ENCODE peak calls at places on chromosomes 2 and 18, in ten cellular contexts. One of them, this sample, is unnamed.

GRCh38 chr2:212494413-212495020 is 44.1 kb downstream of the ERBB4 start:
- DNase-seq in EH: no peak
- DNase-seq in GM12865: no peak
- DNase-seq in HT-29: peak
- DNase-seq in sciatic nerve: no peak
- DNase-seq in stimulated activated CD8-positive, alpha-beta memory T cell treated with anti-CD3 and anti-CD28 coated beads, Interleukin-15, amount 100 ng/mL, for 48 hours: no peak
- DNase-seq in effector memory CD4-positive, alpha-beta T cell: no peak
- DNase-seq in left ventricle myocardium inferior: no peak
- DNase-seq in GM03348: no peak
- DNase-seq in nephron progenitor cell: no peak
- DNase-seq in this sample: no peak

GRCh38 chr2:138219961-138220360 is 255.7 kb downstream of the HNMT start:
- DNase-seq in EH: no peak
- DNase-seq in GM12865: no peak
- DNase-seq in HT-29: no peak
- DNase-seq in sciatic nerve: no peak
- DNase-seq in stimulated activated CD8-positive, alpha-beta memory T cell treated with anti-CD3 and anti-CD28 coated beads, Interleukin-15, amount 100 ng/mL, for 48 hours: no peak
- DNase-seq in effector memory CD4-positive, alpha-beta T cell: no peak
- DNase-seq in left ventricle myocardium inferior: no peak
- DNase-seq in GM03348: no peak
- DNase-seq in nephron progenitor cell: no peak
- DNase-seq in this sample: no peak

GRCh38 chr2:47147011-47147410 is 8.1 kb downstream of the STPG4 start:
- DNase-seq in EH: no peak
- DNase-seq in GM12865: no peak
- DNase-seq in HT-29: no peak
- DNase-seq in sciatic nerve: no peak
- DNase-seq in stimulated activated CD8-positive, alpha-beta memory T cell treated with anti-CD3 and anti-CD28 coated beads, Interleukin-15, amount 100 ng/mL, for 48 hours: no peak
- DNase-seq in effector memory CD4-positive, alpha-beta T cell: no peak
- DNase-seq in left ventricle myocardium inferior: no peak
- DNase-seq in GM03348: no peak
- DNase-seq in nephron progenitor cell: no peak
- DNase-seq in this sample: no peak

GRCh38 chr2:154375625-154376020 is 322.9 kb upstream of the KCNJ3 start:
- DNase-seq in EH: no peak
- DNase-seq in GM12865: peak
- DNase-seq in HT-29: peak
- DNase-seq in sciatic nerve: no peak
- DNase-seq in stimulated activated CD8-positive, alpha-beta memory T cell treated with anti-CD3 and anti-CD28 coated beads, Interleukin-15, amount 100 ng/mL, for 48 hours: no peak
- DNase-seq in effector memory CD4-positive, alpha-beta T cell: no peak
- DNase-seq in left ventricle myocardium inferior: no peak
- DNase-seq in GM03348: peak
- DNase-seq in nephron progenitor cell: peak
- DNase-seq in this sample: no peak

GRCh38 chr2:37168217-37168981 is 11.6 kb upstream of the EIF2AK2 start:
- DNase-seq in EH: peak
- DNase-seq in GM12865: peak
- DNase-seq in HT-29: peak
- DNase-seq in sciatic nerve: no peak
- DNase-seq in stimulated activated CD8-positive, alpha-beta memory T cell treated with anti-CD3 and anti-CD28 coated beads, Interleukin-15, amount 100 ng/mL, for 48 hours: no peak
- DNase-seq in effector memory CD4-positive, alpha-beta T cell: no peak
- DNase-seq in left ventricle myocardium inferior: no peak
- DNase-seq in GM03348: peak
- DNase-seq in nephron progenitor cell: peak
- DNase-seq in this sample: no peak

GRCh38 chr2:36731941-36732700 is 35.6 kb downstream of the VIT start:
- DNase-seq in EH: peak
- DNase-seq in GM12865: no peak
- DNase-seq in HT-29: no peak
- DNase-seq in sciatic nerve: no peak
- DNase-seq in stimulated activated CD8-positive, alpha-beta memory T cell treated with anti-CD3 and anti-CD28 coated beads, Interleukin-15, amount 100 ng/mL, for 48 hours: no peak
- DNase-seq in effector memory CD4-positive, alpha-beta T cell: no peak
- DNase-seq in left ventricle myocardium inferior: no peak
- DNase-seq in GM03348: peak
- DNase-seq in nephron progenitor cell: no peak
- DNase-seq in this sample: no peak

GRCh38 chr2:34570266-34570872 is 971.3 kb upstream of the FAM98A start:
- DNase-seq in EH: no peak
- DNase-seq in GM12865: peak
- DNase-seq in HT-29: peak
- DNase-seq in sciatic nerve: no peak
- DNase-seq in stimulated activated CD8-positive, alpha-beta memory T cell treated with anti-CD3 and anti-CD28 coated beads, Interleukin-15, amount 100 ng/mL, for 48 hours: no peak
- DNase-seq in effector memory CD4-positive, alpha-beta T cell: no peak
- DNase-seq in left ventricle myocardium inferior: no peak
- DNase-seq in GM03348: no peak
- DNase-seq in nephron progenitor cell: peak
- DNase-seq in this sample: no peak

GRCh38 chr2:191064590-191064989 is 50.6 kb upstream of the STAT1 start:
- DNase-seq in EH: no peak
- DNase-seq in GM12865: no peak
- DNase-seq in HT-29: no peak
- DNase-seq in sciatic nerve: no peak
- DNase-seq in stimulated activated CD8-positive, alpha-beta memory T cell treated with anti-CD3 and anti-CD28 coated beads, Interleukin-15, amount 100 ng/mL, for 48 hours: peak
- DNase-seq in effector memory CD4-positive, alpha-beta T cell: no peak
- DNase-seq in left ventricle myocardium inferior: no peak
- DNase-seq in GM03348: no peak
- DNase-seq in nephron progenitor cell: no peak
- DNase-seq in this sample: no peak

GRCh38 chr2:85933753-85934594 is 45.2 kb upstream of the ST3GAL5 start:
- DNase-seq in EH: peak
- DNase-seq in GM12865: no peak
- DNase-seq in HT-29: peak
- DNase-seq in sciatic nerve: no peak
- DNase-seq in stimulated activated CD8-positive, alpha-beta memory T cell treated with anti-CD3 and anti-CD28 coated beads, Interleukin-15, amount 100 ng/mL, for 48 hours: no peak
- DNase-seq in effector memory CD4-positive, alpha-beta T cell: no peak
- DNase-seq in left ventricle myocardium inferior: no peak
- DNase-seq in GM03348: peak
- DNase-seq in nephron progenitor cell: no peak
- DNase-seq in this sample: no peak

GRCh38 chr2:165758276-165758675 is 35.8 kb downstream of the GALNT3 start:
- DNase-seq in EH: peak
- DNase-seq in GM12865: no peak
- DNase-seq in HT-29: peak
- DNase-seq in sciatic nerve: no peak
- DNase-seq in stimulated activated CD8-positive, alpha-beta memory T cell treated with anti-CD3 and anti-CD28 coated beads, Interleukin-15, amount 100 ng/mL, for 48 hours: no peak
- DNase-seq in effector memory CD4-positive, alpha-beta T cell: no peak
- DNase-seq in left ventricle myocardium inferior: no peak
- DNase-seq in GM03348: no peak
- DNase-seq in nephron progenitor cell: no peak
- DNase-seq in this sample: no peak

GRCh38 chr2:86596118-86596517 is 27.5 kb downstream of the RNF103 start:
- DNase-seq in EH: no peak
- DNase-seq in GM12865: no peak
- DNase-seq in HT-29: no peak
- DNase-seq in sciatic nerve: no peak
- DNase-seq in stimulated activated CD8-positive, alpha-beta memory T cell treated with anti-CD3 and anti-CD28 coated beads, Interleukin-15, amount 100 ng/mL, for 48 hours: no peak
- DNase-seq in effector memory CD4-positive, alpha-beta T cell: no peak
- DNase-seq in left ventricle myocardium inferior: no peak
- DNase-seq in GM03348: no peak
- DNase-seq in nephron progenitor cell: no peak
- DNase-seq in this sample: no peak

GRCh38 chr18:12904012-12904516 is 20.0 kb upstream of the PTPN2 start:
- DNase-seq in EH: peak
- DNase-seq in GM12865: no peak
- DNase-seq in HT-29: peak
- DNase-seq in sciatic nerve: no peak
- DNase-seq in stimulated activated CD8-positive, alpha-beta memory T cell treated with anti-CD3 and anti-CD28 coated beads, Interleukin-15, amount 100 ng/mL, for 48 hours: no peak
- DNase-seq in effector memory CD4-positive, alpha-beta T cell: no peak
- DNase-seq in left ventricle myocardium inferior: peak
- DNase-seq in GM03348: no peak
- DNase-seq in nephron progenitor cell: no peak
- DNase-seq in this sample: no peak

GRCh38 chr2:11359865-11360264 is 15.4 kb upstream of the ROCK2 start:
- DNase-seq in EH: no peak
- DNase-seq in GM12865: no peak
- DNase-seq in HT-29: peak
- DNase-seq in sciatic nerve: no peak
- DNase-seq in stimulated activated CD8-positive, alpha-beta memory T cell treated with anti-CD3 and anti-CD28 coated beads, Interleukin-15, amount 100 ng/mL, for 48 hours: no peak
- DNase-seq in effector memory CD4-positive, alpha-beta T cell: no peak
- DNase-seq in left ventricle myocardium inferior: no peak
- DNase-seq in GM03348: no peak
- DNase-seq in nephron progenitor cell: no peak
- DNase-seq in this sample: no peak

GRCh38 chr18:24342347-24342746 is 55.3 kb downstream of the OSBPL1A start:
- DNase-seq in EH: peak
- DNase-seq in GM12865: no peak
- DNase-seq in HT-29: no peak
- DNase-seq in sciatic nerve: no peak
- DNase-seq in stimulated activated CD8-positive, alpha-beta memory T cell treated with anti-CD3 and anti-CD28 coated beads, Interleukin-15, amount 100 ng/mL, for 48 hours: no peak
- DNase-seq in effector memory CD4-positive, alpha-beta T cell: no peak
- DNase-seq in left ventricle myocardium inferior: no peak
- DNase-seq in GM03348: no peak
- DNase-seq in nephron progenitor cell: no peak
- DNase-seq in this sample: no peak

GRCh38 chr2:113233593-113234550 is 44.8 kb downstream of the PAX8 start:
- DNase-seq in EH: peak
- DNase-seq in GM12865: peak
- DNase-seq in HT-29: no peak
- DNase-seq in sciatic nerve: no peak
- DNase-seq in stimulated activated CD8-positive, alpha-beta memory T cell treated with anti-CD3 and anti-CD28 coated beads, Interleukin-15, amount 100 ng/mL, for 48 hours: no peak
- DNase-seq in effector memory CD4-positive, alpha-beta T cell: no peak
- DNase-seq in left ventricle myocardium inferior: no peak
- DNase-seq in GM03348: peak
- DNase-seq in nephron progenitor cell: no peak
- DNase-seq in this sample: no peak

GRCh38 chr2:85278361-85278760 is 49.4 kb downstream of the TGOLN2 start:
- DNase-seq in EH: peak
- DNase-seq in GM12865: no peak
- DNase-seq in HT-29: no peak
- DNase-seq in sciatic nerve: no peak
- DNase-seq in stimulated activated CD8-positive, alpha-beta memory T cell treated with anti-CD3 and anti-CD28 coated beads, Interleukin-15, amount 100 ng/mL, for 48 hours: no peak
- DNase-seq in effector memory CD4-positive, alpha-beta T cell: no peak
- DNase-seq in left ventricle myocardium inferior: no peak
- DNase-seq in GM03348: no peak
- DNase-seq in nephron progenitor cell: no peak
- DNase-seq in this sample: no peak

GRCh38 chr2:61853086-61853847 is 593 bp downstream of the FAM161A start:
- DNase-seq in EH: peak
- DNase-seq in GM12865: peak
- DNase-seq in HT-29: peak
- DNase-seq in sciatic nerve: no peak
- DNase-seq in stimulated activated CD8-positive, alpha-beta memory T cell treated with anti-CD3 and anti-CD28 coated beads, Interleukin-15, amount 100 ng/mL, for 48 hours: no peak
- DNase-seq in effector memory CD4-positive, alpha-beta T cell: no peak
- DNase-seq in left ventricle myocardium inferior: no peak
- DNase-seq in GM03348: peak
- DNase-seq in nephron progenitor cell: peak
- DNase-seq in this sample: no peak

GRCh38 chr18:2540575-2540974 is 30.7 kb downstream of the METTL4 start:
- DNase-seq in EH: no peak
- DNase-seq in GM12865: no peak
- DNase-seq in HT-29: no peak
- DNase-seq in sciatic nerve: no peak
- DNase-seq in stimulated activated CD8-positive, alpha-beta memory T cell treated with anti-CD3 and anti-CD28 coated beads, Interleukin-15, amount 100 ng/mL, for 48 hours: no peak
- DNase-seq in effector memory CD4-positive, alpha-beta T cell: no peak
- DNase-seq in left ventricle myocardium inferior: no peak
- DNase-seq in GM03348: no peak
- DNase-seq in nephron progenitor cell: peak
- DNase-seq in this sample: no peak

GRCh38 chr2:31606511-31606910 is 25.8 kb upstream of the SRD5A2 start:
- DNase-seq in EH: peak
- DNase-seq in GM12865: no peak
- DNase-seq in HT-29: no peak
- DNase-seq in sciatic nerve: no peak
- DNase-seq in stimulated activated CD8-positive, alpha-beta memory T cell treated with anti-CD3 and anti-CD28 coated beads, Interleukin-15, amount 100 ng/mL, for 48 hours: no peak
- DNase-seq in effector memory CD4-positive, alpha-beta T cell: no peak
- DNase-seq in left ventricle myocardium inferior: no peak
- DNase-seq in GM03348: no peak
- DNase-seq in nephron progenitor cell: no peak
- DNase-seq in this sample: no peak

GRCh38 chr2:137206064-137206463 is 440.7 kb downstream of the THSD7B start:
- DNase-seq in EH: no peak
- DNase-seq in GM12865: no peak
- DNase-seq in HT-29: no peak
- DNase-seq in sciatic nerve: no peak
- DNase-seq in stimulated activated CD8-positive, alpha-beta memory T cell treated with anti-CD3 and anti-CD28 coated beads, Interleukin-15, amount 100 ng/mL, for 48 hours: no peak
- DNase-seq in effector memory CD4-positive, alpha-beta T cell: no peak
- DNase-seq in left ventricle myocardium inferior: no peak
- DNase-seq in GM03348: no peak
- DNase-seq in nephron progenitor cell: no peak
- DNase-seq in this sample: no peak

GRCh38 chr2:45269149-45269793 is 260.0 kb upstream of the SIX2 start:
- DNase-seq in EH: peak
- DNase-seq in GM12865: no peak
- DNase-seq in HT-29: no peak
- DNase-seq in sciatic nerve: no peak
- DNase-seq in stimulated activated CD8-positive, alpha-beta memory T cell treated with anti-CD3 and anti-CD28 coated beads, Interleukin-15, amount 100 ng/mL, for 48 hours: no peak
- DNase-seq in effector memory CD4-positive, alpha-beta T cell: no peak
- DNase-seq in left ventricle myocardium inferior: no peak
- DNase-seq in GM03348: no peak
- DNase-seq in nephron progenitor cell: no peak
- DNase-seq in this sample: no peak

GRCh38 chr2:136098441-136098840 is 19.5 kb downstream of the CXCR4 start:
- DNase-seq in EH: no peak
- DNase-seq in GM12865: no peak
- DNase-seq in HT-29: no peak
- DNase-seq in sciatic nerve: no peak
- DNase-seq in stimulated activated CD8-positive, alpha-beta memory T cell treated with anti-CD3 and anti-CD28 coated beads, Interleukin-15, amount 100 ng/mL, for 48 hours: no peak
- DNase-seq in effector memory CD4-positive, alpha-beta T cell: no peak
- DNase-seq in left ventricle myocardium inferior: peak
- DNase-seq in GM03348: no peak
- DNase-seq in nephron progenitor cell: no peak
- DNase-seq in this sample: no peak

GRCh38 chr2:239236043-239236807 is 164.6 kb downstream of the HDAC4 start:
- DNase-seq in EH: no peak
- DNase-seq in GM12865: no peak
- DNase-seq in HT-29: no peak
- DNase-seq in sciatic nerve: peak
- DNase-seq in stimulated activated CD8-positive, alpha-beta memory T cell treated with anti-CD3 and anti-CD28 coated beads, Interleukin-15, amount 100 ng/mL, for 48 hours: no peak
- DNase-seq in effector memory CD4-positive, alpha-beta T cell: no peak
- DNase-seq in left ventricle myocardium inferior: no peak
- DNase-seq in GM03348: no peak
- DNase-seq in nephron progenitor cell: no peak
- DNase-seq in this sample: no peak